ENCODE peak calls at places on chromosomes 3 and 15, in ten cellular contexts. L is dorsolateral prefrontal cortex, P is fibroblast of lung, Z is renal cortical epithelial cell, C is Calu3, I is iris pigment epithelial cell, M is glutamatergic neuron, S is AG04449, V is GDM1, T is coronary artery. E is an unnamed sample.

GRCh38 chr15:96125681-96126080 is 204.8 kb upstream of the NR2F2 start:
- DNase-seq in P (peak), Z (no peak), C (no peak), S (no peak), L (no peak), T (no peak), M (no peak), I (peak), V (no peak), E (no peak)

GRCh38 chr3:46613313-46614005 is 1.1 kb downstream of the FAM240A start:
- DNase-seq in Z (no peak), C (no peak), L (no peak), V (no peak), M (no peak), I (no peak), S (no peak), T (no peak), P (no peak), E (no peak)

GRCh38 chr3:53350652-53351051 is 3.3 kb upstream of the DCP1A start:
- DNase-seq in C (no peak), S (no peak), I (peak), L (no peak), P (peak), M (no peak), V (peak), Z (peak), T (no peak), E (no peak)

GRCh38 chr3:140545756-140546155 is 132.1 kb upstream of the TRIM42 start:
- DNase-seq in Z (peak), L (no peak), S (no peak), M (no peak), T (no peak), V (no peak), P (no peak), I (no peak), C (no peak), E (peak)

GRCh38 chr15:74426404-74427281 is 7.1 kb downstream of the SEMA7A start:
- DNase-seq in P (no peak), L (no peak), C (no peak), T (no peak), S (no peak), I (no peak), Z (no peak), M (no peak), V (no peak), E (no peak)

GRCh38 chr3:15300318-15301078 is 31.9 kb downstream of the SH3BP5 start:
- DNase-seq in M (peak), C (peak), Z (peak), V (no peak), S (no peak), P (peak), L (no peak), I (peak), T (no peak), E (no peak)

GRCh38 chr15:90619468-90619867 is 89.7 kb downstream of the CRTC3 start:
- DNase-seq in V (no peak), S (no peak), P (no peak), C (no peak), L (no peak), M (no peak), Z (no peak), I (no peak), T (no peak), E (no peak)

GRCh38 chr3:4776980-4777581 is 202.2 kb upstream of the BHLHE40 start:
- DNase-seq in I (peak), S (no peak), T (no peak), Z (peak), V (no peak), C (no peak), P (no peak), M (no peak), L (no peak), E (no peak)

GRCh38 chr3:101464235-101464634 is 48.8 kb downstream of the SENP7 start:
- DNase-seq in L (no peak), P (no peak), C (no peak), V (no peak), Z (no peak), I (no peak), M (no peak), T (no peak), S (no peak), E (no peak)

GRCh38 chr3:196889844-196890243 is 22.1 kb downstream of the SENP5 start:
- DNase-seq in S (no peak), C (no peak), M (no peak), Z (no peak), P (no peak), L (no peak), I (no peak), V (no peak), T (no peak), E (no peak)

GRCh38 chr3:59684766-59685165 is 634.9 kb upstream of the CFAP20DC start:
- DNase-seq in M (no peak), C (no peak), V (no peak), I (no peak), S (no peak), P (no peak), Z (no peak), L (no peak), T (no peak), E (no peak)

GRCh38 chr3:167735233-167736107 is at the start of gene SERPINI1:
- DNase-seq in L (peak), C (peak), P (peak), M (peak), T (peak), S (peak), V (peak), I (peak), Z (peak), E (peak)

GRCh38 chr15:28919201-28919627 is 33.4 kb downstream of the APBA2 start:
- DNase-seq in V (no peak), I (no peak), C (no peak), Z (peak), M (no peak), S (no peak), P (no peak), T (no peak), L (no peak), E (no peak)

GRCh38 chr3:9071982-9072666 is 108.9 kb upstream of the RAD18 start:
- DNase-seq in M (no peak), S (no peak), I (no peak), Z (no peak), C (no peak), P (no peak), L (no peak), V (no peak), T (no peak), E (no peak)

GRCh38 chr3:187516446-187516845 is 148.3 kb downstream of the RTP4 start:
- DNase-seq in I (no peak), T (no peak), M (no peak), C (no peak), P (no peak), S (no peak), V (no peak), L (no peak), Z (no peak), E (no peak)

GRCh38 chr3:58540176-58540863 is 3.3 kb upstream of the ACOX2 start:
- DNase-seq in T (no peak), L (no peak), Z (no peak), V (no peak), M (no peak), S (no peak), P (no peak), I (no peak), C (no peak), E (no peak)

GRCh38 chr15:33107950-33108349 is 86.6 kb downstream of the FMN1 start:
- DNase-seq in V (no peak), C (no peak), T (no peak), L (no peak), Z (no peak), M (no peak), I (no peak), P (peak), S (no peak), E (no peak)

GRCh38 chr3:25884981-25885380 is 95.1 kb downstream of the OXSM start:
- DNase-seq in C (no peak), S (no peak), I (no peak), L (no peak), T (no peak), M (no peak), V (no peak), P (no peak), Z (no peak), E (no peak)

GRCh38 chr3:45929042-45929679 is 14.1 kb upstream of the CXCR6 start:
- DNase-seq in S (no peak), C (peak), M (peak), T (no peak), Z (no peak), L (no peak), I (peak), V (peak), P (peak), E (no peak)

GRCh38 chr15:70094690-70095311 is 2.9 kb downstream of the TLE3 start:
- DNase-seq in M (no peak), I (peak), P (peak), V (no peak), T (no peak), S (no peak), C (no peak), Z (no peak), L (no peak), E (no peak)

GRCh38 chr3:55630280-55630920 is 143.3 kb upstream of the WNT5A start:
- DNase-seq in C (no peak), L (no peak), P (no peak), S (no peak), T (no peak), I (no peak), M (no peak), V (no peak), Z (no peak), E (no peak)

GRCh38 chr15:68370768-68371151 is 61.2 kb downstream of the ITGA11 start:
- DNase-seq in I (no peak), M (no peak), P (no peak), C (no peak), S (no peak), L (no peak), T (no peak), Z (no peak), V (no peak), E (no peak)